ENCODE peak calls at places on chromosomes 12 and 14, in ten cellular contexts. Z is progenitor cell of endocrine pancreas, U is epithelial cell of esophagus, X is neural crest cell, O is cardiac muscle cell, Q is HFFc6, C is fibroblast of lung, V is AG04450, Y is lower leg skin, F is MCF 10A. A is an unnamed sample.

GRCh38 chr12:126219654-126220279 is 1154.5 kb downstream of the AACS start:
- DNase-seq in Z (no peak), U (no peak), X (no peak), O (no peak), Q (no peak), C (peak), V (no peak), Y (no peak), F (no peak), A (no peak)

GRCh38 chr12:3076730-3077571 is at the start of gene TSPAN9:
- DNase-seq in Z (peak), U (peak), X (peak), O (peak), Q (peak), C (peak), V (no peak), Y (peak), F (peak), A (peak)

GRCh38 chr12:67070307-67070600 is 198.9 kb upstream of the CAND1 start:
- DNase-seq in Z (no peak), U (no peak), X (no peak), O (no peak), Q (no peak), C (no peak), V (no peak), Y (no peak), F (no peak), A (no peak)

GRCh38 chr12:13004368-13004767 is 4.3 kb upstream of the HEBP1 start:
- DNase-seq in Z (no peak), U (no peak), X (no peak), O (no peak), Q (no peak), C (no peak), V (no peak), Y (no peak), F (peak), A (no peak)

GRCh38 chr12:587551-588322 is 75.5 kb downstream of the NINJ2 start:
- DNase-seq in Z (no peak), U (no peak), X (no peak), O (no peak), Q (no peak), C (no peak), V (no peak), Y (no peak), F (no peak), A (no peak)

GRCh38 chr12:6306599-6307220 is 3.8 kb upstream of the PLEKHG6 start:
- DNase-seq in Z (no peak), U (peak), X (no peak), O (no peak), Q (no peak), C (no peak), V (no peak), Y (no peak), F (no peak), A (no peak)

GRCh38 chr12:43762596-43762995 is 3.8 kb downstream of the IRAK4 start:
- DNase-seq in Z (no peak), U (peak), X (no peak), O (no peak), Q (no peak), C (no peak), V (no peak), Y (no peak), F (no peak), A (no peak)

GRCh38 chr14:106879241-106879640 is 1352.9 kb downstream of the TMEM121 start:
- DNase-seq in Z (no peak), U (no peak), X (no peak), O (no peak), Q (no peak), C (no peak), V (no peak), Y (no peak), F (peak), A (peak)

GRCh38 chr14:105937253-105938054 is 411.1 kb downstream of the TMEM121 start:
- DNase-seq in Z (no peak), U (no peak), X (no peak), O (no peak), Q (no peak), C (no peak), V (no peak), Y (no peak), F (no peak), A (no peak)

GRCh38 chr14:94994245-94994644 is 163.1 kb downstream of the DICER1 start:
- DNase-seq in Z (no peak), U (no peak), X (no peak), O (no peak), Q (no peak), C (no peak), V (no peak), Y (no peak), F (no peak), A (no peak)

GRCh38 chr14:95511687-95512086 is 4.8 kb downstream of the SYNE3 start:
- DNase-seq in Z (no peak), U (no peak), X (no peak), O (no peak), Q (no peak), C (no peak), V (no peak), Y (no peak), F (no peak), A (no peak)

GRCh38 chr14:106766145-106766544 is 1239.8 kb downstream of the TMEM121 start:
- DNase-seq in Z (no peak), U (no peak), X (no peak), O (no peak), Q (no peak), C (no peak), V (no peak), Y (no peak), F (no peak), A (no peak)

GRCh38 chr12:123131291-123131831 is 19.5 kb downstream of the PITPNM2 start:
- DNase-seq in Z (no peak), U (peak), X (no peak), O (no peak), Q (no peak), C (peak), V (no peak), Y (no peak), F (peak), A (no peak)

GRCh38 chr12:123121670-123122069 is 29.2 kb downstream of the PITPNM2 start:
- DNase-seq in Z (no peak), U (no peak), X (no peak), O (no peak), Q (no peak), C (no peak), V (no peak), Y (no peak), F (no peak), A (no peak)

GRCh38 chr12:123122649-123123048 is 28.2 kb downstream of the PITPNM2 start:
- DNase-seq in Z (no peak), U (no peak), X (no peak), O (no peak), Q (no peak), C (no peak), V (no peak), Y (no peak), F (no peak), A (no peak)

GRCh38 chr12:123129651-123130050 is 21.2 kb downstream of the PITPNM2 start:
- DNase-seq in Z (no peak), U (peak), X (no peak), O (no peak), Q (no peak), C (no peak), V (no peak), Y (no peak), F (no peak), A (no peak)

GRCh38 chr12:123126294-123127144 is 24.4 kb downstream of the PITPNM2 start:
- DNase-seq in Z (no peak), U (peak), X (no peak), O (no peak), Q (peak), C (peak), V (peak), Y (peak), F (peak), A (no peak)
- TF ChIP-seq CTCF in Z (no peak), U (no peak), X (no peak), O (peak), Q (peak), C (peak), V (peak), Y (no peak), F (no peak), A (no peak)

GRCh38 chr14:104680806-104681688 is 8.4 kb upstream of the INF2 start:
- DNase-seq in Z (no peak), U (peak), X (no peak), O (peak), Q (peak), C (peak), V (no peak), Y (peak), F (peak), A (peak)

GRCh38 chr14:104683653-104684448 is 5.6 kb upstream of the INF2 start:
- DNase-seq in Z (no peak), U (no peak), X (no peak), O (no peak), Q (no peak), C (no peak), V (no peak), Y (no peak), F (no peak), A (no peak)

GRCh38 chr14:104680056-104680805 is 9.2 kb upstream of the INF2 start:
- DNase-seq in Z (no peak), U (peak), X (no peak), O (no peak), Q (peak), C (peak), V (no peak), Y (no peak), F (peak), A (no peak)

GRCh38 chr14:104681689-104682074 is 7.7 kb upstream of the INF2 start:
- DNase-seq in Z (no peak), U (peak), X (peak), O (peak), Q (peak), C (peak), V (no peak), Y (peak), F (peak), A (no peak)

DNA sequence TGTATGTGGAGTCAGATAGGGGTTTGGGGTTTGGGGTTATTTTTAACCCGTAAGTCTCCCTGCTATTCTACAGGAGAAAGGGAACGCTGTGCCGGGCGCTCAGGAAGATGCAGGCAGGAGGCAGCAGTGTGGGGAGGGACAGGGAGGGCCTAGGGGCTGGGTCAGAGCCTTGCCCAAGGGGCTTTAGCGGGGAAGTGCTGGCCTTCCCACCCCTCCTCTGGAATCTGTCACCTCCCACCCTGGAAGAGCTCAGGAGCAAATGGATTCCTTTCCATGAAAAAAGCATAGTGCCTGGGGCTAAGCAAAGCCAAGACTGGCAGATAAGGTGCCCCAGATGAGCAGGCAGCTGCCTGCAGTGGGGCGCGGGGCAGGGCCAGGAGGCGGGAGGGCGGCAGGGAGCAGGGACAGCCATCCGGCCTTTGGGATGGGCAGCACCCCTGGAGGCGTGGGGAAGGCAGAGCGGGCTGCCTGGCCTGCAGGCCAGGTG is 7.3 kb upstream of the INF2 start:
- DNase-seq in Z (no peak), U (peak), X (no peak), O (peak), Q (no peak), C (no peak), V (no peak), Y (no peak), F (peak), A (no peak)
- TF ChIP-seq CTCF in Z (no peak), U (no peak), X (no peak), O (no peak), Q (no peak), C (no peak), V (no peak), Y (no peak), F (no peak), A (no peak)

GRCh38 chr12:111137968-111138367 is 217.6 kb upstream of the MYL2 start:
- DNase-seq in Z (no peak), U (no peak), X (no peak), O (no peak), Q (no peak), C (no peak), V (no peak), Y (no peak), F (no peak), A (no peak)
- TF ChIP-seq CTCF in Z (no peak), U (no peak), X (no peak), O (no peak), Q (no peak), C (no peak), V (no peak), Y (no peak), F (no peak), A (no peak)

GRCh38 chr14:57576498-57576897 is 82.8 kb upstream of the CCDC198 start:
- DNase-seq in Z (no peak), U (no peak), X (no peak), O (no peak), Q (no peak), C (no peak), V (no peak), Y (no peak), F (no peak), A (no peak)

GRCh38 chr14:57573193-57573592 is 79.5 kb upstream of the CCDC198 start:
- DNase-seq in Z (no peak), U (no peak), X (no peak), O (no peak), Q (no peak), C (no peak), V (no peak), Y (no peak), F (no peak), A (no peak)

GRCh38 chr14:57578427-57579220 is 85.0 kb upstream of the CCDC198 start:
- DNase-seq in Z (no peak), U (no peak), X (no peak), O (no peak), Q (no peak), C (no peak), V (no peak), Y (no peak), F (no peak), A (no peak)

GRCh38 chr14:57575482-57575881 is 81.8 kb upstream of the CCDC198 start:
- DNase-seq in Z (no peak), U (no peak), X (no peak), O (no peak), Q (no peak), C (no peak), V (no peak), Y (no peak), F (no peak), A (no peak)

GRCh38 chr14:57574617-57575288 is 81.1 kb upstream of the CCDC198 start:
- DNase-seq in Z (no peak), U (peak), X (no peak), O (no peak), Q (no peak), C (no peak), V (no peak), Y (no peak), F (peak), A (no peak)
- TF ChIP-seq CTCF in Z (peak), U (peak), X (no peak), O (no peak), Q (no peak), C (no peak), V (no peak), Y (no peak), F (no peak), A (peak)

GRCh38 chr12:57489157-57489641 is 1.3 kb downstream of the MARS1 start:
- DNase-seq in Z (no peak), U (no peak), X (no peak), O (no peak), Q (peak), C (peak), V (no peak), Y (no peak), F (no peak), A (no peak)

GRCh38 chr12:57487597-57488396 is at the start of gene MARS1:
- DNase-seq in Z (peak), U (peak), X (peak), O (peak), Q (peak), C (peak), V (peak), Y (peak), F (peak), A (peak)

GRCh38 chr12:57490126-57490525 is 2.3 kb downstream of the MARS1 start:
- DNase-seq in Z (no peak), U (no peak), X (no peak), O (no peak), Q (no peak), C (no peak), V (no peak), Y (no peak), F (no peak), A (no peak)

GRCh38 chr12:57488397-57489156 is 709 bp downstream of the MARS1 start:
- DNase-seq in Z (no peak), U (no peak), X (no peak), O (no peak), Q (no peak), C (no peak), V (no peak), Y (no peak), F (no peak), A (no peak)

GRCh38 chr12:57491393-57492280 is 3.8 kb downstream of the MARS1 start:
- DNase-seq in Z (no peak), U (no peak), X (no peak), O (no peak), Q (no peak), C (no peak), V (no peak), Y (no peak), F (no peak), A (no peak)
- TF ChIP-seq CTCF in Z (no peak), U (no peak), X (peak), O (peak), Q (peak), C (no peak), V (no peak), Y (no peak), F (no peak), A (no peak)

GRCh38 chr14:36522972-36523685 is 3.1 kb upstream of the NKX2-1 start:
- DNase-seq in Z (no peak), U (no peak), X (no peak), O (no peak), Q (no peak), C (no peak), V (no peak), Y (no peak), F (no peak), A (peak)

GRCh38 chr14:36525746-36526099 is 5.7 kb upstream of the NKX2-1 start:
- DNase-seq in Z (no peak), U (no peak), X (no peak), O (no peak), Q (no peak), C (no peak), V (no peak), Y (no peak), F (no peak), A (no peak)

GRCh38 chr14:36522347-36522971 is 2.4 kb upstream of the NKX2-1 start:
- DNase-seq in Z (no peak), U (no peak), X (peak), O (no peak), Q (no peak), C (no peak), V (no peak), Y (no peak), F (no peak), A (peak)

GRCh38 chr14:36524220-36524837 is 4.3 kb upstream of the NKX2-1 start:
- DNase-seq in Z (no peak), U (no peak), X (no peak), O (no peak), Q (no peak), C (no peak), V (no peak), Y (no peak), F (no peak), A (peak)

GRCh38 chr14:36524874-36525745 is 5.1 kb upstream of the NKX2-1 start:
- DNase-seq in Z (peak), U (peak), X (peak), O (peak), Q (no peak), C (no peak), V (no peak), Y (no peak), F (peak), A (peak)
- TF ChIP-seq CTCF in Z (peak), U (peak), X (peak), O (peak), Q (peak), C (no peak), V (peak), Y (no peak), F (peak), A (peak)

DNA sequence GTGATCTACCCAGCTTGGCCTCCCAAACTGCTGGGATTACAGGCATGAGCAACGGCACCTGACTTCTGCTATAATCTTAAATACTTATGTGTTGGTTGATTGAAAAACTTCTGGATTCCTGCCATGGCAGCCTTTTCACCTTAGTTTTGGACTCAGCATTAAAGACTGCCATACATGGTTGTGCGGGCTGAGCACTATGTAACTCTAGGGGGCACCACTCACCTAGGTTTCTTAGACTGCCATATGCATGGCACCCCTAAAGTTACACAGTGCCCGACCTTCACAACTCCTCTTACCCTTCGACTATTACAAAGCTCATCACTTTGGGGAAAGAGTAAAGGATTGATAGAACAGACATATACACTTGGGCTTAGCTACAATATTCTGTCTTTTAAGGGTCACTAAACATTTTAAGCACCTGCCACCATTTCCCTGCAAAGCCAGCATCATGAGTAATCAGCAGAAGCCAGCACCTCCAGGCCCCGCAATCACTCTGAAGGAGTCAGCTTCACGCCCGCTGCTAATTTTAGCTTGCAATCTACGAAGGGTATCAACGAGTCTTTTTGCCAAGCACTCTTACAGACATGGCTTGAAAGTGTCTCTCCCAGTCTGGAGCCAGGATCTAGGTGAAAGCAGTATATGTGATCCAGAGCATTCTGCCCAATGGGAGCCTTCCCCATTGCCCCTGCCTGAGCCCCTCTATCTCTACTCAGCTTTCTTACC is 59.8 kb downstream of the SUDS3 start:
- DNase-seq in Z (no peak), U (no peak), X (peak), O (peak), Q (peak), C (no peak), V (no peak), Y (no peak), F (peak), A (peak)
- TF ChIP-seq CTCF in Z (peak), U (no peak), X (peak), O (no peak), Q (peak), C (no peak), V (no peak), Y (no peak), F (peak), A (peak)

A was measured in GM13977.